ENCODE peak calls at places on chromosomes 5 and 9, in nine cellular contexts. R, A, D, P, X, L, J, G and V are unnamed samples.

GRCh38 chr5:141969783-141970741 is 1.2 kb downstream of the RNF14 start:
- DNase-seq in R (no peak), A (no peak), D (peak), P (peak), X (no peak), L (no peak), J (no peak), G (peak), V (peak)

GRCh38 chr5:96017951-96018350 is 56.3 kb upstream of the ELL2 start:
- DNase-seq in R (no peak), A (no peak), D (peak), P (peak), X (no peak), L (no peak), J (no peak), G (no peak), V (no peak)

GRCh38 chr5:37871023-37871815 is 31.4 kb upstream of the GDNF start:
- DNase-seq in R (no peak), A (no peak), D (peak), P (peak), X (no peak), L (no peak), J (no peak), G (no peak), V (no peak)

GRCh38 chr9:132989414-132989996 is 11.0 kb downstream of the GFI1B start:
- DNase-seq in R (no peak), A (no peak), D (no peak), P (no peak), X (no peak), L (no peak), J (no peak), G (no peak), V (no peak)

GRCh38 chr5:16489322-16489791 is 23.8 kb upstream of the ZNF622 start:
- DNase-seq in R (no peak), A (no peak), D (peak), P (peak), X (no peak), L (no peak), J (no peak), G (peak), V (peak)

GRCh38 chr5:36656556-36656955 is 50.1 kb downstream of the SLC1A3 start:
- DNase-seq in R (no peak), A (no peak), D (no peak), P (peak), X (no peak), L (no peak), J (no peak), G (no peak), V (no peak)

GRCh38 chr5:82360043-82360442 is 81.9 kb upstream of the RPS23 start:
- DNase-seq in R (no peak), A (no peak), D (no peak), P (no peak), X (no peak), L (no peak), J (no peak), G (no peak), V (no peak)

GRCh38 chr5:160767062-160767461 is 84.9 kb downstream of the ATP10B start:
- DNase-seq in R (no peak), A (no peak), D (no peak), P (no peak), X (no peak), L (no peak), J (no peak), G (no peak), V (no peak)

GRCh38 chr5:78544531-78545200 is 103.9 kb downstream of the LHFPL2 start:
- DNase-seq in R (no peak), A (no peak), D (peak), P (peak), X (no peak), L (no peak), J (no peak), G (no peak), V (no peak)

GRCh38 chr5:151075698-151076331 is 5.0 kb downstream of the TNIP1 start:
- DNase-seq in R (no peak), A (no peak), D (peak), P (peak), X (peak), L (no peak), J (no peak), G (no peak), V (no peak)

GRCh38 chr5:5183192-5183699 is 43.1 kb downstream of the ADAMTS16 start:
- DNase-seq in R (no peak), A (peak), D (no peak), P (no peak), X (no peak), L (no peak), J (no peak), G (no peak), V (no peak)